ENCODE peak calls at places on chromosomes 16 and 17, in eight cellular contexts. B, Y, K, R, F, M, C and W are unnamed samples.

GRCh38 chr16:11627822-11628457 is 40.3 kb upstream of the SNN start:
- DNase-seq in B (no peak), Y (no peak), K (peak), R (no peak), F (peak), M (peak), C (no peak), W (no peak)

GRCh38 chr17:50037321-50038107 is 18.4 kb upstream of the ITGA3 start:
- DNase-seq in B (no peak), Y (no peak), K (no peak), R (no peak), F (peak), M (peak), C (no peak), W (no peak)

GRCh38 chr16:53090591-53091507 is 36.1 kb downstream of the CHD9 start:
- DNase-seq in B (peak), Y (no peak), K (peak), R (peak), F (peak), M (peak), C (no peak), W (peak)

GRCh38 chr17:29197516-29198272 is 17.5 kb upstream of the MYO18A start:
- DNase-seq in B (no peak), Y (no peak), K (no peak), R (no peak), F (no peak), M (no peak), C (no peak), W (no peak)

GRCh38 chr17:292016-292415 is 60.6 kb downstream of the RPH3AL start:
- DNase-seq in B (peak), Y (no peak), K (no peak), R (no peak), F (no peak), M (no peak), C (peak), W (no peak)

GRCh38 chr17:64130559-64131001 is 636 bp upstream of the ERN1 start:
- DNase-seq in B (no peak), Y (no peak), K (peak), R (peak), F (peak), M (peak), C (no peak), W (no peak)

GRCh38 chr17:45775576-45776011 is 8.5 kb upstream of the CRHR1 start:
- DNase-seq in B (peak), Y (no peak), K (peak), R (no peak), F (no peak), M (peak), C (no peak), W (no peak)

GRCh38 chr16:68656771-68657170 is 11.7 kb downstream of the CDH3 start:
- DNase-seq in B (no peak), Y (no peak), K (no peak), R (no peak), F (peak), M (no peak), C (no peak), W (no peak)

GRCh38 chr17:35804658-35805192 is 4.6 kb upstream of the TAF15 start:
- DNase-seq in B (no peak), Y (peak), K (peak), R (no peak), F (peak), M (peak), C (no peak), W (no peak)

GRCh38 chr17:50213026-50214015 is 11.9 kb upstream of the COL1A1 start:
- DNase-seq in B (no peak), Y (no peak), K (no peak), R (peak), F (no peak), M (no peak), C (no peak), W (no peak)

GRCh38 chr17:18093616-18094408 is 6.1 kb downstream of the DRG2 start:
- DNase-seq in B (peak), Y (no peak), K (peak), R (no peak), F (peak), M (peak), C (no peak), W (no peak)

GRCh38 chr17:74870512-74870911 is 2.3 kb downstream of the FDXR start:
- DNase-seq in B (no peak), Y (no peak), K (no peak), R (no peak), F (peak), M (peak), C (no peak), W (no peak)

GRCh38 chr16:30184430-30185140 is 1.2 kb downstream of the CORO1A start:
- DNase-seq in B (peak), Y (no peak), K (peak), R (peak), F (peak), M (no peak), C (peak), W (no peak)

GRCh38 chr16:30186782-30187555 is 3.6 kb downstream of the CORO1A start:
- DNase-seq in B (peak), Y (peak), K (peak), R (peak), F (peak), M (peak), C (peak), W (peak)

GRCh38 chr16:14424595-14424994 is 205.5 kb downstream of the PARN start:
- DNase-seq in B (no peak), Y (no peak), K (no peak), R (no peak), F (no peak), M (no peak), C (no peak), W (no peak)

GRCh38 chr16:11080327-11080967 is 136.1 kb downstream of the CLEC16A start:
- DNase-seq in B (no peak), Y (no peak), K (no peak), R (peak), F (no peak), M (no peak), C (no peak), W (no peak)

GRCh38 chr16:87182759-87183158 is 134.4 kb downstream of the C16orf95 start:
- DNase-seq in B (no peak), Y (no peak), K (no peak), R (no peak), F (no peak), M (no peak), C (no peak), W (no peak)

GRCh38 chr16:16025214-16025968 is 76.0 kb downstream of the ABCC1 start:
- DNase-seq in B (no peak), Y (no peak), K (peak), R (peak), F (peak), M (peak), C (no peak), W (no peak)

GRCh38 chr17:78133971-78134898 is 3.7 kb downstream of the TMC8 start:
- DNase-seq in B (peak), Y (peak), K (no peak), R (peak), F (peak), M (peak), C (no peak), W (peak)

GRCh38 chr17:42050360-42051012 is at the start of gene C17orf113:
- DNase-seq in B (peak), Y (peak), K (peak), R (peak), F (peak), M (peak), C (peak), W (peak)

GRCh38 chr17:80780381-80781187 is 211.1 kb upstream of the CHMP6 start:
- DNase-seq in B (no peak), Y (no peak), K (no peak), R (no peak), F (no peak), M (no peak), C (no peak), W (no peak)

GRCh38 chr17:13647551-13647950 is 45.8 kb upstream of the HS3ST3A1 start:
- DNase-seq in B (no peak), Y (no peak), K (no peak), R (no peak), F (no peak), M (peak), C (no peak), W (no peak)

GRCh38 chr17:61474235-61474927 is 22.2 kb downstream of the TBX4 start:
- DNase-seq in B (no peak), Y (no peak), K (no peak), R (no peak), F (peak), M (peak), C (no peak), W (no peak)

GRCh38 chr16:318628-319027 is 33.9 kb downstream of the AXIN1 start:
- DNase-seq in B (no peak), Y (peak), K (no peak), R (no peak), F (no peak), M (no peak), C (no peak), W (no peak)

GRCh38 chr17:28228986-28229729 is 89.8 kb upstream of the TMEM97 start:
- DNase-seq in B (no peak), Y (no peak), K (no peak), R (no peak), F (no peak), M (no peak), C (no peak), W (no peak)

GRCh38 chr17:46010597-46011186 is 11.6 kb downstream of the STH start:
- DNase-seq in B (no peak), Y (no peak), K (no peak), R (no peak), F (no peak), M (no peak), C (no peak), W (no peak)

GRCh38 chr16:55622302-55622701 is 33.5 kb upstream of the SLC6A2 start:
- DNase-seq in B (no peak), Y (no peak), K (no peak), R (no peak), F (no peak), M (no peak), C (no peak), W (no peak)

GRCh38 chr16:55624696-55625095 is 31.1 kb upstream of the SLC6A2 start:
- DNase-seq in B (no peak), Y (no peak), K (no peak), R (no peak), F (no peak), M (no peak), C (no peak), W (no peak)

GRCh38 chr16:55623640-55624039 is 32.1 kb upstream of the SLC6A2 start:
- DNase-seq in B (no peak), Y (no peak), K (no peak), R (no peak), F (no peak), M (no peak), C (no peak), W (no peak)

GRCh38 chr16:55621771-55622170 is 34.0 kb upstream of the SLC6A2 start:
- DNase-seq in B (no peak), Y (no peak), K (no peak), R (no peak), F (no peak), M (no peak), C (no peak), W (no peak)

DNA sequence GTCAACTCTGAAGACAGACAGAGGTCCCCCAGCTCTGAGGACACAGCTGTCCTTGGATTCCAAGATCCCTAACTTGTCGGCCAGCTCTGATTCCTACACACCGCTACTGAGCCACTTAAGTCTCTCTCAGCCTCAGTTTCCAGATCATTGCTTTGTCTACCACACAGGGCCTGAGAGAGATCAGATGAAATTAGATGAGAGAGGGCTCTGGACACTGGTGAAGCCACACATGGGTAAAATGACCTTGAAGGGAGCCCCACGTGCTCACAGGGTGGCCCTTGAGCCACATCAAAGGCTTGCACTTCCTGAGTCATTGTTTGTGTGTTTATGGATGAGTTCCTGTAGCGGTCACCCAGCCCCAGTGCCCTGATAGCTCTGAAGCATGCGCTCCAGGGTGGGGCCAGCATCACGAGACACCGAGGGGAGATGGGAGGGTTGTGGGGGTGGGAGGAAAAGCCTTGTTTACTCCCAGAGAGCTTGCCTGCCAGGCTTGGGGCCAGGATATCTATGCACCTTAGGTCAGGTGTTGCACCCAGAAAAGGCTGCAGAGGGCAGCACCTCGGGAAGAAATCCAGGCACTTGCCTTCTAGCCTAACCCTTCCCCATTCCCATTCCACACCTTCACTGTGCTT is 32.7 kb upstream of the SLC6A2 start:
- DNase-seq in B (no peak), Y (peak), K (no peak), R (no peak), F (peak), M (no peak), C (no peak), W (no peak)
- TF ChIP-seq CTCF in B (no peak), Y (peak), K (no peak), R (no peak), F (peak), M (no peak), C (no peak), W (no peak)

DNA sequence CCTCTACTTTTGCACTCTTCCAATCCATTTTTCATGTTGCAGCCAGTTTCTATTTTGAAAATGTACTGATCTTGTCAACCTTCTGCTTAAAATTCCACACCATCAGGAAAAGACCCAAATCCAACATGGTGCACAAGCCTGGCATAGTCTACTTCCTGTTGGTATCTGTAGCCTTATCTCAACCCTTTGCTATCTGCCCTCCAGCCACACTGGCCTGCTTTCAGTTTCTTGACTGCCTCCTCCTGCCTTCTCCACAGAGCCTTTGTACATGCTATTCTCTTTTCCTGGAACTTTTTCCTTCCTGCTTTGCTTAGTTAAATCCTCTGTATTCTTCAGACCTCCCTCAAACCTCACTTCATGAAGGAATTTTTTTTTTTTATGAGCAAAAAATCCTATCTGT is 31.5 kb downstream of the NLRP1 start:
- DNase-seq in B (no peak), Y (no peak), K (no peak), R (no peak), F (no peak), M (no peak), C (no peak), W (no peak)
- TF ChIP-seq CTCF in B (no peak), Y (no peak), K (no peak), R (no peak), F (no peak), M (no peak), C (no peak), W (no peak)

GRCh38 chr17:48246623-48247022 is 139.1 kb downstream of the SNX11 start:
- DNase-seq in B (no peak), Y (no peak), K (no peak), R (no peak), F (peak), M (peak), C (no peak), W (no peak)

GRCh38 chr17:48247038-48247437 is 139.5 kb downstream of the SNX11 start:
- DNase-seq in B (no peak), Y (no peak), K (no peak), R (no peak), F (no peak), M (no peak), C (no peak), W (no peak)

GRCh38 chr17:48241770-48242497 is 134.4 kb downstream of the SNX11 start:
- DNase-seq in B (no peak), Y (no peak), K (no peak), R (no peak), F (no peak), M (no peak), C (no peak), W (no peak)

GRCh38 chr17:48244814-48245213 is 137.2 kb downstream of the SNX11 start:
- DNase-seq in B (no peak), Y (no peak), K (no peak), R (no peak), F (no peak), M (peak), C (no peak), W (no peak)

DNA sequence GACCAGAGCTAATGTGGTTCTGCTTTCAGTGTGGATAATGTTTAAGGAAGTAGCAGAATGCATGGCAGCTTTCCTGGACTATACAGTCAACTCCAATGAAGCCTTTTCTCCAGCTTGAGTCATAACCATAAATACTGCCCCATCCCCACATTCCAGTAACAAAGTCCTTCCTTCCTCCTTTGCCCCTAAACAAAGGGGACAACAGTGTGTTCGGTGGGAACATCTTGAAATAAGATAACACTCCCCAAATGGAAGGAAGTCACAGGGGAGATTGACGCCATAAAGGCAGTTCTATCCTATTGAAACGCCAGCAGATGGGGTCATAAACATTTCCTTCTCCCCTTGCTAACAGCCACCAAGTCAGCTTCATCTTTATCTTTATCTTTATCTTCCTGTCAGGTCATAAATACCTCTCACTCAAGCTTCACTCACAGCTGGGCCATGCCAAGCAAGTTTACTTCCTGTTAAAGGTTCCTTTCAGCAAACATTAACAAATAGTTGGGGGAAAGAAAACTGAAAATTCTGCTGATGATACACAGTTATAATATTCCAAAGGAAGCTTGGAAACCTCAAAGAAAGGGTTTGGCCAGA is 136.7 kb downstream of the SNX11 start:
- DNase-seq in B (no peak), Y (no peak), K (no peak), R (no peak), F (peak), M (peak), C (no peak), W (no peak)
- TF ChIP-seq CTCF in B (no peak), Y (no peak), K (no peak), R (no peak), F (no peak), M (no peak), C (no peak), W (no peak)

GRCh38 chr17:76166168-76166567 is 25.1 kb upstream of the FOXJ1 start:
- DNase-seq in B (no peak), Y (no peak), K (no peak), R (no peak), F (peak), M (peak), C (no peak), W (no peak)
- TF ChIP-seq CTCF in B (no peak), Y (no peak), K (no peak), R (no peak), F (no peak), M (no peak), C (no peak), W (no peak)

GRCh38 chr17:19867654-19868395 is at the start of gene ULK2:
- DNase-seq in B (peak), Y (peak), K (peak), R (no peak), F (peak), M (peak), C (peak), W (peak)
- TF ChIP-seq CTCF in B (peak), Y (no peak), K (no peak), R (peak), F (no peak), M (no peak), C (no peak), W (no peak)